ENCODE peak calls at places on chromosomes 12 and 14, in nine cellular contexts. Q, W, J, B, R, T, U, D and S are unnamed samples.

GRCh38 chr12:108855284-108856169 is 1.9 kb downstream of the SSH1 start:
- DNase-seq in Q (no peak), W (no peak), J (no peak), B (no peak), R (no peak), T (no peak), U (no peak), D (no peak), S (no peak)

GRCh38 chr14:92568621-92569479 is 55.3 kb downstream of the RIN3 start:
- DNase-seq in Q (no peak), W (peak; percentile 43), J (no peak), B (no peak), R (no peak), T (no peak), U (no peak), D (no peak), S (no peak)

GRCh38 chr12:93621986-93622385 is 49.5 kb downstream of the SOCS2 start:
- DNase-seq in Q (no peak), W (no peak), J (no peak), B (no peak), R (no peak), T (no peak), U (no peak), D (no peak), S (no peak)

GRCh38 chr12:78933014-78933413 is 68.4 kb downstream of the SYT1 start:
- DNase-seq in Q (no peak), W (no peak), J (no peak), B (no peak), R (no peak), T (no peak), U (no peak), D (no peak), S (no peak)

GRCh38 chr14:54681819-54682261 is 114.9 kb downstream of the SAMD4A start:
- DNase-seq in Q (no peak), W (no peak), J (no peak), B (no peak), R (no peak), T (no peak), U (no peak), D (no peak), S (no peak)

GRCh38 chr12:76299536-76300296 is 48.5 kb downstream of the BBS10 start:
- DNase-seq in Q (no peak), W (no peak), J (no peak), B (peak; percentile 58), R (no peak), T (no peak), U (no peak), D (no peak), S (no peak)

GRCh38 chr12:65597527-65597926 is 226.8 kb upstream of the HMGA2 start:
- DNase-seq in Q (no peak), W (no peak), J (no peak), B (no peak), R (no peak), T (no peak), U (no peak), D (no peak), S (no peak)

GRCh38 chr14:104765517-104765916 is 12.6 kb downstream of the SIVA1 start:
- DNase-seq in Q (no peak), W (no peak), J (no peak), B (no peak), R (no peak), T (no peak), U (no peak), D (no peak), S (no peak)

GRCh38 chr12:46915861-46916260 is 90.1 kb upstream of the SLC38A4 start:
- DNase-seq in Q (no peak), W (no peak), J (no peak), B (no peak), R (no peak), T (no peak), U (no peak), D (no peak), S (no peak)

GRCh38 chr14:32576088-32576795 is 247.1 kb downstream of the AKAP6 start:
- DNase-seq in Q (no peak), W (peak; percentile 29), J (peak; percentile 19), B (peak; percentile 21), R (peak; percentile 57), T (peak; percentile 22), U (no peak), D (no peak), S (no peak)

GRCh38 chr12:52497975-52498374 is 4.9 kb upstream of the KRT6A start:
- DNase-seq in Q (no peak), W (no peak), J (no peak), B (no peak), R (no peak), T (no peak), U (no peak), D (no peak), S (no peak)

GRCh38 chr14:28756896-28757570 is 9.6 kb upstream of the FOXG1 start:
- DNase-seq in Q (no peak), W (no peak), J (no peak), B (peak; percentile 46), R (no peak), T (no peak), U (no peak), D (no peak), S (no peak)

GRCh38 chr14:61710853-61711817 is 15.8 kb downstream of the HIF1A start:
- DNase-seq in Q (no peak), W (no peak), J (no peak), B (no peak), R (peak; percentile 76), T (no peak), U (no peak), D (no peak), S (no peak)

GRCh38 chr12:56258068-56258819 is at the start of gene ANKRD52:
- DNase-seq in Q (peak; percentile 63), W (peak; percentile 91), J (peak; percentile 82), B (peak; percentile 67), R (peak; percentile 83), T (peak; percentile 87), U (no peak), D (no peak), S (no peak)

GRCh38 chr12:102374190-102374589 is 106.2 kb downstream of the IGF1 start:
- DNase-seq in Q (no peak), W (no peak), J (no peak), B (no peak), R (no peak), T (no peak), U (no peak), D (no peak), S (no peak)

GRCh38 chr12:65640489-65640901 is 183.8 kb upstream of the HMGA2 start:
- DNase-seq in Q (no peak), W (no peak), J (no peak), B (no peak), R (no peak), T (no peak), U (no peak), D (no peak), S (peak; percentile 92)

GRCh38 chr14:89576960-89577359 is 159.9 kb upstream of the FOXN3 start:
- DNase-seq in Q (no peak), W (no peak), J (no peak), B (no peak), R (no peak), T (no peak), U (no peak), D (no peak), S (no peak)

GRCh38 chr14:70655110-70655826 is 13.6 kb downstream of the TTC9 start:
- DNase-seq in Q (no peak), W (peak; percentile 75), J (peak; percentile 69), B (no peak), R (no peak), T (peak; percentile 82), U (no peak), D (peak; percentile 11), S (no peak)

GRCh38 chr12:112907415-112908157 is 824 bp downstream of the OAS1 start:
- DNase-seq in Q (no peak), W (no peak), J (no peak), B (no peak), R (no peak), T (no peak), U (no peak), D (no peak), S (no peak)

GRCh38 chr12:3047961-3048360 is 29.2 kb upstream of the TSPAN9 start:
- DNase-seq in Q (no peak), W (no peak), J (no peak), B (no peak), R (no peak), T (no peak), U (no peak), D (no peak), S (no peak)

GRCh38 chr14:50403433-50403832 is 6.8 kb upstream of the CDKL1 start:
- DNase-seq in Q (no peak), W (no peak), J (no peak), B (no peak), R (peak; percentile 62), T (no peak), U (no peak), D (no peak), S (no peak)